ENCODE peak calls at places on chromosomes 7 and 10, in eight cellular contexts. One of them, this sample, is unnamed.

GRCh38 chr7:21580073-21580521 is 37.3 kb downstream of the DNAH11 start:
- DNase-seq in mucosa of descending colon: no peak
- DNase-seq in neuronal stem cell: no peak
- DNase-seq in right lobe of liver: no peak
- DNase-seq in colonic mucosa: no peak
- DNase-seq in GM23248: peak; percentile 72
- DNase-seq in CD4-positive, alpha-beta memory T cell: no peak
- DNase-seq in fibroblast of lung: peak; percentile 94
- DNase-seq in this sample: no peak

GRCh38 chr7:158865462-158865922 is 9.1 kb downstream of the DYNC2I1 start:
- DNase-seq in mucosa of descending colon: peak; percentile 60
- DNase-seq in neuronal stem cell: no peak
- DNase-seq in right lobe of liver: peak; percentile 72
- DNase-seq in colonic mucosa: peak; percentile 65
- DNase-seq in GM23248: no peak
- DNase-seq in CD4-positive, alpha-beta memory T cell: no peak
- DNase-seq in fibroblast of lung: no peak
- DNase-seq in this sample: no peak

GRCh38 chr7:155819186-155819585 is 6.9 kb upstream of the SHH start:
- DNase-seq in mucosa of descending colon: no peak
- DNase-seq in neuronal stem cell: no peak
- DNase-seq in right lobe of liver: no peak
- DNase-seq in colonic mucosa: no peak
- DNase-seq in GM23248: no peak
- DNase-seq in CD4-positive, alpha-beta memory T cell: no peak
- DNase-seq in fibroblast of lung: no peak
- DNase-seq in this sample: no peak

GRCh38 chr7:100763556-100764140 is 30.3 kb downstream of the ZAN start:
- DNase-seq in mucosa of descending colon: no peak
- DNase-seq in neuronal stem cell: no peak
- DNase-seq in right lobe of liver: no peak
- DNase-seq in colonic mucosa: no peak
- DNase-seq in GM23248: no peak
- DNase-seq in CD4-positive, alpha-beta memory T cell: no peak
- DNase-seq in fibroblast of lung: no peak
- DNase-seq in this sample: no peak

GRCh38 chr10:77890097-77890496 is 36.5 kb downstream of the DLG5 start:
- DNase-seq in mucosa of descending colon: no peak
- DNase-seq in neuronal stem cell: no peak
- DNase-seq in right lobe of liver: no peak
- DNase-seq in colonic mucosa: no peak
- DNase-seq in GM23248: no peak
- DNase-seq in CD4-positive, alpha-beta memory T cell: no peak
- DNase-seq in fibroblast of lung: no peak
- DNase-seq in this sample: peak; percentile 88

GRCh38 chr7:123537026-123537642 is 2.7 kb upstream of the IQUB start:
- DNase-seq in mucosa of descending colon: no peak
- DNase-seq in neuronal stem cell: no peak
- DNase-seq in right lobe of liver: no peak
- DNase-seq in colonic mucosa: no peak
- DNase-seq in GM23248: peak; percentile 49
- DNase-seq in CD4-positive, alpha-beta memory T cell: no peak
- DNase-seq in fibroblast of lung: peak; percentile 52
- DNase-seq in this sample: no peak

GRCh38 chr7:34523233-34523918 is 134.6 kb upstream of the NPSR1 start:
- DNase-seq in mucosa of descending colon: no peak
- DNase-seq in neuronal stem cell: no peak
- DNase-seq in right lobe of liver: no peak
- DNase-seq in colonic mucosa: no peak
- DNase-seq in GM23248: peak; percentile 31
- DNase-seq in CD4-positive, alpha-beta memory T cell: no peak
- DNase-seq in fibroblast of lung: no peak
- DNase-seq in this sample: no peak

GRCh38 chr10:84337199-84337598 is 8.8 kb downstream of the CCSER2 start:
- DNase-seq in mucosa of descending colon: no peak
- DNase-seq in neuronal stem cell: no peak
- DNase-seq in right lobe of liver: no peak
- DNase-seq in colonic mucosa: no peak
- DNase-seq in GM23248: peak; percentile 85
- DNase-seq in CD4-positive, alpha-beta memory T cell: no peak
- DNase-seq in fibroblast of lung: peak; percentile 71
- DNase-seq in this sample: no peak

GRCh38 chr7:120877706-120878105 is 19.8 kb upstream of the TSPAN12 start:
- DNase-seq in mucosa of descending colon: no peak
- DNase-seq in neuronal stem cell: no peak
- DNase-seq in right lobe of liver: no peak
- DNase-seq in colonic mucosa: no peak
- DNase-seq in GM23248: peak; percentile 30
- DNase-seq in CD4-positive, alpha-beta memory T cell: no peak
- DNase-seq in fibroblast of lung: peak; percentile 24
- DNase-seq in this sample: no peak

GRCh38 chr10:35270100-35270499 is 66.2 kb upstream of the CCNY start:
- DNase-seq in mucosa of descending colon: no peak
- DNase-seq in neuronal stem cell: no peak
- DNase-seq in right lobe of liver: no peak
- DNase-seq in colonic mucosa: no peak
- DNase-seq in GM23248: peak; percentile 25
- DNase-seq in CD4-positive, alpha-beta memory T cell: no peak
- DNase-seq in fibroblast of lung: no peak
- DNase-seq in this sample: no peak

GRCh38 chr7:65931685-65932084 is 50.3 kb downstream of the GUSB start:
- DNase-seq in mucosa of descending colon: no peak
- DNase-seq in neuronal stem cell: no peak
- DNase-seq in right lobe of liver: peak; percentile 52
- DNase-seq in colonic mucosa: no peak
- DNase-seq in GM23248: no peak
- DNase-seq in CD4-positive, alpha-beta memory T cell: no peak
- DNase-seq in fibroblast of lung: no peak
- DNase-seq in this sample: no peak

GRCh38 chr10:75115137-75115536 is 3.7 kb downstream of the SAMD8 start:
- DNase-seq in mucosa of descending colon: no peak
- DNase-seq in neuronal stem cell: no peak
- DNase-seq in right lobe of liver: no peak
- DNase-seq in colonic mucosa: no peak
- DNase-seq in GM23248: no peak
- DNase-seq in CD4-positive, alpha-beta memory T cell: no peak
- DNase-seq in fibroblast of lung: peak; percentile 66
- DNase-seq in this sample: no peak

GRCh38 chr10:101062231-101063161 is 707 bp downstream of the KAZALD1 start:
- DNase-seq in mucosa of descending colon: peak; percentile 85
- DNase-seq in neuronal stem cell: peak; percentile 76
- DNase-seq in right lobe of liver: peak; percentile 77
- DNase-seq in colonic mucosa: peak; percentile 79
- DNase-seq in GM23248: peak; percentile 82
- DNase-seq in CD4-positive, alpha-beta memory T cell: peak; percentile 54
- DNase-seq in fibroblast of lung: peak; percentile 44
- DNase-seq in this sample: no peak

GRCh38 chr7:34718867-34719266 is 60.8 kb downstream of the NPSR1 start:
- DNase-seq in mucosa of descending colon: no peak
- DNase-seq in neuronal stem cell: no peak
- DNase-seq in right lobe of liver: no peak
- DNase-seq in colonic mucosa: no peak
- DNase-seq in GM23248: no peak
- DNase-seq in CD4-positive, alpha-beta memory T cell: no peak
- DNase-seq in fibroblast of lung: no peak
- DNase-seq in this sample: no peak

GRCh38 chr7:117961235-117961634 is 88.0 kb upstream of the CTTNBP2 start:
- DNase-seq in mucosa of descending colon: no peak
- DNase-seq in neuronal stem cell: no peak
- DNase-seq in right lobe of liver: no peak
- DNase-seq in colonic mucosa: no peak
- DNase-seq in GM23248: no peak
- DNase-seq in CD4-positive, alpha-beta memory T cell: no peak
- DNase-seq in fibroblast of lung: no peak
- DNase-seq in this sample: no peak

GRCh38 chr7:45978010-45978681 is 57.1 kb upstream of the IGFBP3 start:
- DNase-seq in mucosa of descending colon: no peak
- DNase-seq in neuronal stem cell: peak; percentile 21
- DNase-seq in right lobe of liver: no peak
- DNase-seq in colonic mucosa: peak; percentile 16
- DNase-seq in GM23248: peak; percentile 99
- DNase-seq in CD4-positive, alpha-beta memory T cell: no peak
- DNase-seq in fibroblast of lung: peak; percentile 88
- DNase-seq in this sample: peak; percentile 13

GRCh38 chr10:23448323-23448722 is 9.4 kb downstream of the OTUD1 start:
- DNase-seq in mucosa of descending colon: no peak
- DNase-seq in neuronal stem cell: no peak
- DNase-seq in right lobe of liver: no peak
- DNase-seq in colonic mucosa: no peak
- DNase-seq in GM23248: no peak
- DNase-seq in CD4-positive, alpha-beta memory T cell: no peak
- DNase-seq in fibroblast of lung: no peak
- DNase-seq in this sample: no peak

GRCh38 chr10:122124342-122124741 is 135.4 kb downstream of the TACC2 start:
- DNase-seq in mucosa of descending colon: no peak
- DNase-seq in neuronal stem cell: no peak
- DNase-seq in right lobe of liver: no peak
- DNase-seq in colonic mucosa: no peak
- DNase-seq in GM23248: no peak
- DNase-seq in CD4-positive, alpha-beta memory T cell: no peak
- DNase-seq in fibroblast of lung: no peak
- DNase-seq in this sample: no peak

GRCh38 chr10:73973427-73973826 is 24.5 kb upstream of the VCL start:
- DNase-seq in mucosa of descending colon: no peak
- DNase-seq in neuronal stem cell: no peak
- DNase-seq in right lobe of liver: no peak
- DNase-seq in colonic mucosa: no peak
- DNase-seq in GM23248: no peak
- DNase-seq in CD4-positive, alpha-beta memory T cell: no peak
- DNase-seq in fibroblast of lung: no peak
- DNase-seq in this sample: no peak

GRCh38 chr7:75642810-75643486 is 95.8 kb downstream of the HIP1 start:
- DNase-seq in mucosa of descending colon: no peak
- DNase-seq in neuronal stem cell: no peak
- DNase-seq in right lobe of liver: peak; percentile 68
- DNase-seq in colonic mucosa: peak; percentile 55
- DNase-seq in GM23248: peak; percentile 73
- DNase-seq in CD4-positive, alpha-beta memory T cell: peak; percentile 70
- DNase-seq in fibroblast of lung: peak; percentile 67
- DNase-seq in this sample: peak; percentile 75

GRCh38 chr7:83469076-83469475 is 179.9 kb downstream of the SEMA3E start:
- DNase-seq in mucosa of descending colon: no peak
- DNase-seq in neuronal stem cell: no peak
- DNase-seq in right lobe of liver: no peak
- DNase-seq in colonic mucosa: no peak
- DNase-seq in GM23248: peak; percentile 58
- DNase-seq in CD4-positive, alpha-beta memory T cell: no peak
- DNase-seq in fibroblast of lung: peak; percentile 79
- DNase-seq in this sample: no peak

GRCh38 chr7:70477051-70478010 is 654.6 kb upstream of the GALNT17 start:
- DNase-seq in mucosa of descending colon: no peak
- DNase-seq in neuronal stem cell: no peak
- DNase-seq in right lobe of liver: peak; percentile 49
- DNase-seq in colonic mucosa: no peak
- DNase-seq in GM23248: peak; percentile 36
- DNase-seq in CD4-positive, alpha-beta memory T cell: no peak
- DNase-seq in fibroblast of lung: no peak
- DNase-seq in this sample: no peak

GRCh38 chr10:130714700-130715467 is 578.7 kb downstream of the GLRX3 start:
- DNase-seq in mucosa of descending colon: no peak
- DNase-seq in neuronal stem cell: no peak
- DNase-seq in right lobe of liver: no peak
- DNase-seq in colonic mucosa: no peak
- DNase-seq in GM23248: no peak
- DNase-seq in CD4-positive, alpha-beta memory T cell: no peak
- DNase-seq in fibroblast of lung: no peak
- DNase-seq in this sample: no peak
- H3K4me1 ChIP-seq in mucosa of descending colon: no peaks in the 10 kb centered on the region
- H3K4me1 ChIP-seq in neuronal stem cell: no peaks in the 10 kb centered on the region
- H3K4me1 ChIP-seq in right lobe of liver: no peaks in the 10 kb centered on the region
- H3K4me1 ChIP-seq in colonic mucosa: no peaks in the 10 kb centered on the region
- H3K4me1 ChIP-seq in GM23248: no peaks in the 10 kb centered on the region
- H3K4me1 ChIP-seq in CD4-positive, alpha-beta memory T cell: no peaks in the 10 kb centered on the region
- H3K4me1 ChIP-seq in fibroblast of lung: no peaks in the 10 kb centered on the region
- H3K4me1 ChIP-seq in this sample: no peaks in the 10 kb centered on the region

GRCh38 chr7:38678342-38679054 is 47.3 kb upstream of the AMPH start:
- DNase-seq in mucosa of descending colon: no peak
- DNase-seq in neuronal stem cell: no peak
- DNase-seq in right lobe of liver: no peak
- DNase-seq in colonic mucosa: no peak
- DNase-seq in GM23248: no peak
- DNase-seq in CD4-positive, alpha-beta memory T cell: no peak
- DNase-seq in fibroblast of lung: no peak
- DNase-seq in this sample: no peak
- H3K4me3 ChIP-seq in mucosa of descending colon: no peak overlapping the region
- H3K4me3 ChIP-seq in neuronal stem cell: no peak overlapping the region
- H3K4me3 ChIP-seq in right lobe of liver: no peak overlapping the region
- H3K4me3 ChIP-seq in colonic mucosa: no peak overlapping the region
- H3K4me3 ChIP-seq in GM23248: no peak overlapping the region
- H3K4me3 ChIP-seq in CD4-positive, alpha-beta memory T cell: no peak overlapping the region
- H3K4me3 ChIP-seq in fibroblast of lung: no peak overlapping the region
- H3K4me3 ChIP-seq in this sample: no peak overlapping the region

GRCh38 chr7:98719396-98719795 is 102.3 kb downstream of the NPTX2 start:
- DNase-seq in mucosa of descending colon: no peak
- DNase-seq in neuronal stem cell: no peak
- DNase-seq in right lobe of liver: no peak
- DNase-seq in colonic mucosa: no peak
- DNase-seq in GM23248: no peak
- DNase-seq in CD4-positive, alpha-beta memory T cell: no peak
- DNase-seq in fibroblast of lung: no peak
- DNase-seq in this sample: no peak
- H3K9me3 ChIP-seq in mucosa of descending colon: no peaks in the 10 kb centered on the region
- H3K9me3 ChIP-seq in neuronal stem cell: no peaks in the 10 kb centered on the region
- H3K9me3 ChIP-seq in right lobe of liver: no peaks in the 10 kb centered on the region
- H3K9me3 ChIP-seq in colonic mucosa: no peaks in the 10 kb centered on the region
- H3K9me3 ChIP-seq in GM23248: no peaks in the 10 kb centered on the region
- H3K9me3 ChIP-seq in CD4-positive, alpha-beta memory T cell: no peaks in the 10 kb centered on the region
- H3K9me3 ChIP-seq in fibroblast of lung: no peaks in the 10 kb centered on the region
- H3K9me3 ChIP-seq in this sample: no peaks in the 10 kb centered on the region

GRCh38 chr7:140060243-140060630 is 2.5 kb downstream of the PARP12 start:
- DNase-seq in mucosa of descending colon: no peak
- DNase-seq in neuronal stem cell: no peak
- DNase-seq in right lobe of liver: no peak
- DNase-seq in colonic mucosa: no peak
- DNase-seq in GM23248: no peak
- DNase-seq in CD4-positive, alpha-beta memory T cell: no peak
- DNase-seq in fibroblast of lung: no peak
- DNase-seq in this sample: no peak
- H3K4me1 ChIP-seq in mucosa of descending colon: peaks cover 23% of the 10 kb centered on the region
- H3K4me1 ChIP-seq in neuronal stem cell: no peaks in the 10 kb centered on the region
- H3K4me1 ChIP-seq in right lobe of liver: peaks cover 30% of the 10 kb centered on the region
- H3K4me1 ChIP-seq in colonic mucosa: peaks cover 11% of the 10 kb centered on the region
- H3K4me1 ChIP-seq in GM23248: peaks cover 16% of the 10 kb centered on the region
- H3K4me1 ChIP-seq in CD4-positive, alpha-beta memory T cell: peaks cover 55% of the 10 kb centered on the region
- H3K4me1 ChIP-seq in fibroblast of lung: peaks cover 25% of the 10 kb centered on the region
- H3K4me1 ChIP-seq in this sample: no peaks in the 10 kb centered on the region

GRCh38 chr7:33334349-33334748 is 205.0 kb downstream of the BBS9 start:
- DNase-seq in mucosa of descending colon: no peak
- DNase-seq in neuronal stem cell: no peak
- DNase-seq in right lobe of liver: no peak
- DNase-seq in colonic mucosa: no peak
- DNase-seq in GM23248: peak; percentile 22
- DNase-seq in CD4-positive, alpha-beta memory T cell: no peak
- DNase-seq in fibroblast of lung: peak; percentile 21
- DNase-seq in this sample: peak; percentile 63
- H3K4me3 ChIP-seq in mucosa of descending colon: no peak overlapping the region
- H3K4me3 ChIP-seq in neuronal stem cell: no peak overlapping the region
- H3K4me3 ChIP-seq in right lobe of liver: no peak overlapping the region
- H3K4me3 ChIP-seq in colonic mucosa: no peak overlapping the region
- H3K4me3 ChIP-seq in GM23248: no peak overlapping the region
- H3K4me3 ChIP-seq in CD4-positive, alpha-beta memory T cell: no peak overlapping the region
- H3K4me3 ChIP-seq in fibroblast of lung: no peak overlapping the region
- H3K4me3 ChIP-seq in this sample: no peak overlapping the region

GRCh38 chr7:153518201-153518984 is 533.8 kb upstream of the DPP6 start:
- DNase-seq in mucosa of descending colon: no peak
- DNase-seq in neuronal stem cell: no peak
- DNase-seq in right lobe of liver: no peak
- DNase-seq in colonic mucosa: no peak
- DNase-seq in GM23248: no peak
- DNase-seq in CD4-positive, alpha-beta memory T cell: no peak
- DNase-seq in fibroblast of lung: no peak
- DNase-seq in this sample: no peak
- H3K9me3 ChIP-seq in mucosa of descending colon: peaks cover 9% of the 10 kb centered on the region
- H3K9me3 ChIP-seq in neuronal stem cell: no peaks in the 10 kb centered on the region
- H3K9me3 ChIP-seq in right lobe of liver: no peaks in the 10 kb centered on the region
- H3K9me3 ChIP-seq in colonic mucosa: no peaks in the 10 kb centered on the region
- H3K9me3 ChIP-seq in GM23248: no peaks in the 10 kb centered on the region
- H3K9me3 ChIP-seq in CD4-positive, alpha-beta memory T cell: no peaks in the 10 kb centered on the region
- H3K9me3 ChIP-seq in fibroblast of lung: no peaks in the 10 kb centered on the region
- H3K9me3 ChIP-seq in this sample: peaks cover 20% of the 10 kb centered on the region